ENCODE peak calls at places on chromosomes 7 and 10, in nine cellular contexts. One of them, this sample, is unnamed.
A peak's percentile ranks its signal among the peaks of the same experiment; 100 is the strongest.

GRCh38 chr10:89118091-89118490 is 89.0 kb downstream of the CH25H start:
- DNase-seq in PC-9: no peak
- DNase-seq in brain microvascular endothelial cell: no peak
- DNase-seq in kidney epithelial cell: peak; percentile 71
- DNase-seq in upper lobe of right lung: no peak
- DNase-seq in H1: no peak
- DNase-seq in Calu3: no peak
- DNase-seq in cardiac fibroblast: peak; percentile 73
- DNase-seq in fibroblast of lung: peak; percentile 55
- DNase-seq in this sample: no peak

GRCh38 chr10:71998840-71999194 is 34.6 kb downstream of the CHST3 start:
- DNase-seq in kidney epithelial cell: peak; percentile 48
- DNase-seq in upper lobe of right lung: no peak
- DNase-seq in Calu3: peak; percentile 70
- DNase-seq in H1: peak; percentile 34
- DNase-seq in PC-9: peak; percentile 95
- DNase-seq in brain microvascular endothelial cell: peak; percentile 75
- DNase-seq in fibroblast of lung: peak; percentile 77
- DNase-seq in cardiac fibroblast: peak; percentile 72
- DNase-seq in this sample: no peak

GRCh38 chr10:16297069-16297468 is 139.7 kb upstream of the PTER start:
- DNase-seq in kidney epithelial cell: no peak
- DNase-seq in brain microvascular endothelial cell: no peak
- DNase-seq in Calu3: no peak
- DNase-seq in upper lobe of right lung: no peak
- DNase-seq in H1: no peak
- DNase-seq in cardiac fibroblast: no peak
- DNase-seq in fibroblast of lung: no peak
- DNase-seq in PC-9: no peak
- DNase-seq in this sample: no peak

GRCh38 chr7:152710134-152710404 is 34.1 kb upstream of the XRCC2 start:
- DNase-seq in H1: no peak
- DNase-seq in brain microvascular endothelial cell: no peak
- DNase-seq in cardiac fibroblast: no peak
- DNase-seq in Calu3: no peak
- DNase-seq in upper lobe of right lung: no peak
- DNase-seq in PC-9: no peak
- DNase-seq in fibroblast of lung: no peak
- DNase-seq in kidney epithelial cell: no peak
- DNase-seq in this sample: no peak

GRCh38 chr10:122344741-122345258 is 29.7 kb upstream of the PLEKHA1 start:
- DNase-seq in H1: no peak
- DNase-seq in cardiac fibroblast: peak; percentile 66
- DNase-seq in brain microvascular endothelial cell: peak; percentile 20
- DNase-seq in fibroblast of lung: peak; percentile 72
- DNase-seq in PC-9: peak; percentile 52
- DNase-seq in upper lobe of right lung: no peak
- DNase-seq in Calu3: no peak
- DNase-seq in kidney epithelial cell: no peak
- DNase-seq in this sample: no peak

GRCh38 chr10:16754765-16755164 is 62.5 kb downstream of the RSU1 start:
- DNase-seq in brain microvascular endothelial cell: no peak
- DNase-seq in Calu3: no peak
- DNase-seq in fibroblast of lung: no peak
- DNase-seq in PC-9: no peak
- DNase-seq in upper lobe of right lung: peak; percentile 71
- DNase-seq in kidney epithelial cell: no peak
- DNase-seq in H1: no peak
- DNase-seq in cardiac fibroblast: no peak
- DNase-seq in this sample: no peak

GRCh38 chr10:73759512-73760115 is 15.4 kb downstream of the SEC24C start:
- DNase-seq in brain microvascular endothelial cell: no peak
- DNase-seq in upper lobe of right lung: peak; percentile 87
- DNase-seq in fibroblast of lung: no peak
- DNase-seq in kidney epithelial cell: no peak
- DNase-seq in H1: no peak
- DNase-seq in Calu3: no peak
- DNase-seq in cardiac fibroblast: no peak
- DNase-seq in PC-9: no peak
- DNase-seq in this sample: no peak

GRCh38 chr10:408223-408622 is 273.0 kb downstream of the ZMYND11 start:
- DNase-seq in H1: no peak
- DNase-seq in fibroblast of lung: no peak
- DNase-seq in PC-9: no peak
- DNase-seq in Calu3: no peak
- DNase-seq in kidney epithelial cell: no peak
- DNase-seq in upper lobe of right lung: no peak
- DNase-seq in cardiac fibroblast: no peak
- DNase-seq in brain microvascular endothelial cell: no peak
- DNase-seq in this sample: no peak

GRCh38 chr10:51000164-51000563 is 74.1 kb upstream of the PRKG1 start:
- DNase-seq in upper lobe of right lung: no peak
- DNase-seq in brain microvascular endothelial cell: peak; percentile 77
- DNase-seq in kidney epithelial cell: no peak
- DNase-seq in PC-9: no peak
- DNase-seq in Calu3: no peak
- DNase-seq in fibroblast of lung: peak; percentile 87
- DNase-seq in cardiac fibroblast: peak; percentile 98
- DNase-seq in H1: no peak
- DNase-seq in this sample: no peak

GRCh38 chr10:11919271-11919670 is 96.1 kb downstream of the PROSER2 start:
- DNase-seq in brain microvascular endothelial cell: no peak
- DNase-seq in PC-9: no peak
- DNase-seq in cardiac fibroblast: no peak
- DNase-seq in fibroblast of lung: no peak
- DNase-seq in H1: no peak
- DNase-seq in Calu3: no peak
- DNase-seq in kidney epithelial cell: no peak
- DNase-seq in upper lobe of right lung: no peak
- DNase-seq in this sample: no peak

GRCh38 chr7:51103718-51104117 is 212.9 kb downstream of the COBL start:
- DNase-seq in fibroblast of lung: no peak
- DNase-seq in Calu3: no peak
- DNase-seq in upper lobe of right lung: no peak
- DNase-seq in cardiac fibroblast: no peak
- DNase-seq in PC-9: no peak
- DNase-seq in kidney epithelial cell: no peak
- DNase-seq in brain microvascular endothelial cell: no peak
- DNase-seq in H1: no peak
- DNase-seq in this sample: no peak

GRCh38 chr10:6296456-6297214 is 93.9 kb downstream of the PFKFB3 start:
- DNase-seq in Calu3: peak; percentile 52
- DNase-seq in cardiac fibroblast: no peak
- DNase-seq in kidney epithelial cell: no peak
- DNase-seq in PC-9: peak; percentile 82
- DNase-seq in fibroblast of lung: no peak
- DNase-seq in brain microvascular endothelial cell: no peak
- DNase-seq in H1: no peak
- DNase-seq in upper lobe of right lung: no peak
- DNase-seq in this sample: peak; percentile 26

GRCh38 chr10:49379596-49380410 is 16.1 kb downstream of the DRGX start:
- DNase-seq in kidney epithelial cell: no peak
- DNase-seq in brain microvascular endothelial cell: no peak
- DNase-seq in Calu3: peak; percentile 22
- DNase-seq in cardiac fibroblast: peak; percentile 7
- DNase-seq in PC-9: no peak
- DNase-seq in upper lobe of right lung: no peak
- DNase-seq in H1: no peak
- DNase-seq in fibroblast of lung: no peak
- DNase-seq in this sample: no peak
- TF ChIP-seq CTCF in kidney epithelial cell: peak; percentile 10
- TF ChIP-seq CTCF in brain microvascular endothelial cell: peak; percentile 56
- TF ChIP-seq CTCF in Calu3: peak; percentile 29
- TF ChIP-seq CTCF in cardiac fibroblast: peak; percentile 40
- TF ChIP-seq CTCF in PC-9: peak; percentile 32
- TF ChIP-seq CTCF in upper lobe of right lung: no peak
- TF ChIP-seq CTCF in H1: peak; percentile 58
- TF ChIP-seq CTCF in fibroblast of lung: no peak
- TF ChIP-seq CTCF in this sample: no peak

GRCh38 chr7:24945899-24946298 is 34.1 kb downstream of the OSBPL3 start:
- DNase-seq in kidney epithelial cell: no peak
- DNase-seq in fibroblast of lung: no peak
- DNase-seq in brain microvascular endothelial cell: no peak
- DNase-seq in upper lobe of right lung: no peak
- DNase-seq in H1: no peak
- DNase-seq in PC-9: no peak
- DNase-seq in Calu3: no peak
- DNase-seq in cardiac fibroblast: no peak
- DNase-seq in this sample: no peak
- TF ChIP-seq CTCF in kidney epithelial cell: no peak
- TF ChIP-seq CTCF in fibroblast of lung: no peak
- TF ChIP-seq CTCF in brain microvascular endothelial cell: no peak
- TF ChIP-seq CTCF in upper lobe of right lung: no peak
- TF ChIP-seq CTCF in H1: no peak
- TF ChIP-seq CTCF in PC-9: no peak
- TF ChIP-seq CTCF in Calu3: no peak
- TF ChIP-seq CTCF in cardiac fibroblast: no peak
- TF ChIP-seq CTCF in this sample: no peak

GRCh38 chr7:112423987-112424386 is 26.3 kb upstream of the IFRD1 start:
- DNase-seq in PC-9: no peak
- DNase-seq in brain microvascular endothelial cell: no peak
- DNase-seq in kidney epithelial cell: no peak
- DNase-seq in Calu3: no peak
- DNase-seq in cardiac fibroblast: no peak
- DNase-seq in fibroblast of lung: no peak
- DNase-seq in upper lobe of right lung: no peak
- DNase-seq in H1: no peak
- DNase-seq in this sample: no peak

GRCh38 chr7:112422842-112423496 is 27.3 kb upstream of the IFRD1 start:
- DNase-seq in PC-9: peak; percentile 97
- DNase-seq in cardiac fibroblast: peak; percentile 94
- DNase-seq in upper lobe of right lung: peak; percentile 64
- DNase-seq in H1: peak; percentile 60
- DNase-seq in brain microvascular endothelial cell: peak; percentile 84
- DNase-seq in fibroblast of lung: peak; percentile 81
- DNase-seq in kidney epithelial cell: peak; percentile 77
- DNase-seq in Calu3: peak; percentile 85
- DNase-seq in this sample: peak; percentile 40

GRCh38 chr7:112420236-112420945 is 29.9 kb upstream of the IFRD1 start:
- DNase-seq in fibroblast of lung: no peak
- DNase-seq in brain microvascular endothelial cell: no peak
- DNase-seq in PC-9: no peak
- DNase-seq in Calu3: no peak
- DNase-seq in upper lobe of right lung: no peak
- DNase-seq in cardiac fibroblast: no peak
- DNase-seq in kidney epithelial cell: no peak
- DNase-seq in H1: no peak
- DNase-seq in this sample: no peak

GRCh38 chr7:112419543-112420130 is 30.6 kb upstream of the IFRD1 start:
- DNase-seq in cardiac fibroblast: no peak
- DNase-seq in kidney epithelial cell: no peak
- DNase-seq in brain microvascular endothelial cell: no peak
- DNase-seq in upper lobe of right lung: no peak
- DNase-seq in Calu3: no peak
- DNase-seq in H1: no peak
- DNase-seq in fibroblast of lung: no peak
- DNase-seq in PC-9: no peak
- DNase-seq in this sample: no peak

DNA sequence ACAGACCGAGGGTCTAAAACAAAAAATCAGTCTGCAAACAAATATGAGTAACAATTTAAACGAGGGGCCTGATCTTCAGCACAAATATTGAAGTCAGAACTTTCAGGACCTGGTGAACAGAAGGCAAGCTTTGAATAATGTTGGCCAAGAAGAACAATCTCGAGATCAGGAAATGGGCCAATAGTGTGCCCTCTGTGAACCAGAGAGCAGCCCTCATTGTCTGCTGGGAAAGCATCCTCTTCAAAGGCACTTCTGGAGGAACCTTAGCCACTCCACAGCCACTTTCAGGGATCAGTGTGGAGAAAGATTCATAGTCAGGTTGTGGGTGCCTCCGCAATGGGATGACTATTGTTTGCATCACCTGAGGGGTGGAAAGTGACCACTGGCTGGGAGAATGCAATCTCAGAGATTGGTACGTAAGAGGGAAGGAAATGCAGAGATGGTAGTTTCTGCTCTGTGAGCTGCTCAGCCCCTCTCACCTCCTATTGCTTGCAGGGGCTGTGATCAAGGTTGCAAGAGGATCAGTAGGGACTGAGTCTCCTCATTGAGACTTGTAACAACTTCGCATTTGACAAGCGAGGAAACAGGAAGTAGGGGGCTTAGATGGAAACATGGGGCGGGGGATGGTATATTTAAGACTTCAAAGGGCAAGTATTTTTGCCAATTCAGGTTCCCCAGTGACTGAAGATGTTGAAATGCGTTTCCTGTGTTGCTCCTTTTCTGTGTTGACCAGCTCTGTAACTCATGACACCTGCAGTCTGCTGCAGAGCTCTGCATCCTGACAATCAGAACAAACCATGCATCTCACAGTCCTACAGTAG is 28.4 kb upstream of the IFRD1 start:
- DNase-seq in cardiac fibroblast: peak; percentile 48
- DNase-seq in PC-9: no peak
- DNase-seq in H1: no peak
- DNase-seq in brain microvascular endothelial cell: no peak
- DNase-seq in fibroblast of lung: no peak
- DNase-seq in kidney epithelial cell: no peak
- DNase-seq in upper lobe of right lung: no peak
- DNase-seq in Calu3: no peak
- DNase-seq in this sample: no peak
- TF ChIP-seq CTCF in cardiac fibroblast: no peak
- TF ChIP-seq CTCF in PC-9: no peak
- TF ChIP-seq CTCF in H1: no peak
- TF ChIP-seq CTCF in brain microvascular endothelial cell: no peak
- TF ChIP-seq CTCF in fibroblast of lung: no peak
- TF ChIP-seq CTCF in kidney epithelial cell: no peak
- TF ChIP-seq CTCF in upper lobe of right lung: no peak
- TF ChIP-seq CTCF in Calu3: no peak
- TF ChIP-seq CTCF in this sample: no peak

GRCh38 chr10:132299381-132300336 is 8.1 kb downstream of the STK32C start:
- DNase-seq in Calu3: no peak
- DNase-seq in H1: no peak
- DNase-seq in cardiac fibroblast: no peak
- DNase-seq in fibroblast of lung: no peak
- DNase-seq in kidney epithelial cell: no peak
- DNase-seq in PC-9: no peak
- DNase-seq in brain microvascular endothelial cell: no peak
- DNase-seq in upper lobe of right lung: peak; percentile 35
- DNase-seq in this sample: peak; percentile 33

GRCh38 chr10:132298038-132298935 is 9.5 kb downstream of the STK32C start:
- DNase-seq in H1: no peak
- DNase-seq in brain microvascular endothelial cell: no peak
- DNase-seq in kidney epithelial cell: no peak
- DNase-seq in cardiac fibroblast: no peak
- DNase-seq in Calu3: no peak
- DNase-seq in fibroblast of lung: no peak
- DNase-seq in PC-9: no peak
- DNase-seq in upper lobe of right lung: peak; percentile 52
- DNase-seq in this sample: no peak

GRCh38 chr10:132294561-132295320 is 13.0 kb downstream of the STK32C start:
- DNase-seq in cardiac fibroblast: no peak
- DNase-seq in Calu3: no peak
- DNase-seq in brain microvascular endothelial cell: no peak
- DNase-seq in H1: no peak
- DNase-seq in fibroblast of lung: no peak
- DNase-seq in upper lobe of right lung: peak; percentile 58
- DNase-seq in PC-9: no peak
- DNase-seq in kidney epithelial cell: no peak
- DNase-seq in this sample: no peak

GRCh38 chr10:132296671-132297443 is 10.9 kb downstream of the STK32C start:
- DNase-seq in fibroblast of lung: no peak
- DNase-seq in brain microvascular endothelial cell: no peak
- DNase-seq in upper lobe of right lung: peak; percentile 57
- DNase-seq in Calu3: no peak
- DNase-seq in cardiac fibroblast: no peak
- DNase-seq in PC-9: no peak
- DNase-seq in kidney epithelial cell: no peak
- DNase-seq in H1: no peak
- DNase-seq in this sample: peak; percentile 48

GRCh38 chr10:132297521-132297920 is 10.2 kb downstream of the STK32C start:
- DNase-seq in kidney epithelial cell: no peak
- DNase-seq in upper lobe of right lung: peak; percentile 40
- DNase-seq in brain microvascular endothelial cell: no peak
- DNase-seq in Calu3: no peak
- DNase-seq in fibroblast of lung: no peak
- DNase-seq in PC-9: no peak
- DNase-seq in H1: no peak
- DNase-seq in cardiac fibroblast: no peak
- DNase-seq in this sample: peak; percentile 28
- TF ChIP-seq CTCF in kidney epithelial cell: no peak
- TF ChIP-seq CTCF in upper lobe of right lung: no peak
- TF ChIP-seq CTCF in brain microvascular endothelial cell: no peak
- TF ChIP-seq CTCF in Calu3: no peak
- TF ChIP-seq CTCF in fibroblast of lung: no peak
- TF ChIP-seq CTCF in PC-9: no peak
- TF ChIP-seq CTCF in H1: peak; percentile 39
- TF ChIP-seq CTCF in cardiac fibroblast: no peak
- TF ChIP-seq CTCF in this sample: no peak